ENCODE peak calls at places on chromosome 1, in eight cellular contexts. P is suprapubic skin, D is transverse colon, N is K562, E is H1, B is sigmoid colon, O is tibial nerve, A is stomach. W is an unnamed sample.

GRCh38 chr1:40141878-40142535 is 19.2 kb upstream of the RLF start:
- DNase-seq in P (no peak), E (no peak), B (no peak), A (no peak), N (no peak), O (no peak), D (no peak), W (no peak)

GRCh38 chr1:91997607-91998195 is 32.1 kb upstream of the EPHX4 start:
- DNase-seq in E (no peak), A (no peak), N (no peak), B (no peak), P (no peak), O (no peak), D (peak; percentile 21), W (no peak)

GRCh38 chr1:202571719-202572339 is 138.4 kb downstream of the SYT2 start:
- DNase-seq in E (no peak), B (no peak), A (no peak), D (no peak), N (peak; percentile 63), O (no peak), P (no peak), W (no peak)

GRCh38 chr1:160567858-160568682 is 11.2 kb downstream of the CD84 start:
- DNase-seq in N (no peak), A (no peak), E (no peak), O (no peak), D (peak; percentile 22), B (no peak), P (no peak), W (no peak)

GRCh38 chr1:160624464-160624863 is 22.4 kb downstream of the SLAMF1 start:
- DNase-seq in P (no peak), E (no peak), N (no peak), D (no peak), B (no peak), A (no peak), O (no peak), W (no peak)

GRCh38 chr1:223341111-223341510 is 22.9 kb downstream of the SUSD4 start:
- DNase-seq in P (no peak), A (peak; percentile 46), B (peak; percentile 82), E (no peak), D (no peak), O (no peak), N (no peak), W (no peak)

GRCh38 chr1:33725037-33725436 is 138.8 kb upstream of the HMGB4 start:
- DNase-seq in A (no peak), E (no peak), D (no peak), B (no peak), P (no peak), O (no peak), N (no peak), W (peak; percentile 88)

GRCh38 chr1:199490804-199491527 is 536.5 kb upstream of the NR5A2 start:
- DNase-seq in E (no peak), A (no peak), D (no peak), B (no peak), N (no peak), O (no peak), P (no peak), W (no peak)

GRCh38 chr1:53376041-53376461 is 48.2 kb upstream of the LRP8 start:
- DNase-seq in P (peak; percentile 51), E (no peak), N (no peak), O (no peak), D (no peak), A (peak; percentile 17), B (no peak), W (peak; percentile 81)

GRCh38 chr1:26832249-26832960 is 5.9 kb downstream of the ZDHHC18 start:
- DNase-seq in N (peak; percentile 14), P (no peak), B (no peak), D (no peak), A (no peak), E (no peak), O (no peak), W (no peak)

GRCh38 chr1:68160021-68160420 is 72.3 kb downstream of the WLS start:
- DNase-seq in P (no peak), N (no peak), E (no peak), B (no peak), O (no peak), A (no peak), D (no peak), W (no peak)

GRCh38 chr1:236608930-236609726 is 4.8 kb upstream of the HEATR1 start:
- DNase-seq in A (peak; percentile 42), E (no peak), P (no peak), B (peak; percentile 67), O (no peak), N (peak; percentile 55), D (peak; percentile 40), W (no peak)

GRCh38 chr1:85818371-85818770 is 110.1 kb upstream of the ZNHIT6 start:
- DNase-seq in P (no peak), D (no peak), A (no peak), E (no peak), B (no peak), N (no peak), O (no peak), W (no peak)

GRCh38 chr1:204684551-204685235 is 845 bp downstream of the LRRN2 start:
- DNase-seq in D (peak; percentile 32), O (no peak), B (peak; percentile 68), E (no peak), N (peak; percentile 58), P (no peak), A (no peak), W (no peak)

GRCh38 chr1:119000371-119001180 is 12.4 kb upstream of the TBX15 start:
- DNase-seq in P (no peak), N (no peak), D (no peak), B (peak; percentile 59), O (no peak), A (no peak), E (no peak), W (no peak)

GRCh38 chr1:172723251-172723650 is 64.3 kb downstream of the FASLG start:
- DNase-seq in E (no peak), N (no peak), B (no peak), P (no peak), D (no peak), O (no peak), A (no peak), W (no peak)

GRCh38 chr1:228000836-228001563 is 5.8 kb upstream of the WNT3A start:
- DNase-seq in O (no peak), E (no peak), P (no peak), B (peak; percentile 53), N (no peak), D (no peak), A (peak; percentile 11), W (no peak)

GRCh38 chr1:38028105-38028591 is 15.6 kb downstream of the UTP11 start:
- DNase-seq in E (no peak), P (no peak), A (no peak), D (no peak), N (no peak), O (no peak), B (no peak), W (no peak)
- TF ChIP-seq EP300 in E (no peak), P (no peak), A (no peak), D (no peak), N (no peak), O (no peak), B (no peak), W (no peak)

GRCh38 chr1:1268284-1268682 is 5.4 kb downstream of the UBE2J2 start:
- DNase-seq in D (no peak), O (no peak), B (no peak), N (no peak), E (no peak), P (no peak), A (no peak), W (no peak)

GRCh38 chr1:1264026-1264425 is 9.6 kb downstream of the UBE2J2 start:
- DNase-seq in P (no peak), B (no peak), N (no peak), O (no peak), E (no peak), D (no peak), A (no peak), W (no peak)

GRCh38 chr1:1270813-1271212 is 2.8 kb downstream of the UBE2J2 start:
- DNase-seq in E (no peak), N (no peak), B (no peak), A (no peak), P (no peak), O (no peak), D (no peak), W (no peak)

GRCh38 chr1:1264868-1265272 is 8.8 kb downstream of the UBE2J2 start:
- DNase-seq in D (no peak), O (no peak), P (no peak), N (peak; percentile 54), A (no peak), B (no peak), E (no peak), W (no peak)

DNA sequence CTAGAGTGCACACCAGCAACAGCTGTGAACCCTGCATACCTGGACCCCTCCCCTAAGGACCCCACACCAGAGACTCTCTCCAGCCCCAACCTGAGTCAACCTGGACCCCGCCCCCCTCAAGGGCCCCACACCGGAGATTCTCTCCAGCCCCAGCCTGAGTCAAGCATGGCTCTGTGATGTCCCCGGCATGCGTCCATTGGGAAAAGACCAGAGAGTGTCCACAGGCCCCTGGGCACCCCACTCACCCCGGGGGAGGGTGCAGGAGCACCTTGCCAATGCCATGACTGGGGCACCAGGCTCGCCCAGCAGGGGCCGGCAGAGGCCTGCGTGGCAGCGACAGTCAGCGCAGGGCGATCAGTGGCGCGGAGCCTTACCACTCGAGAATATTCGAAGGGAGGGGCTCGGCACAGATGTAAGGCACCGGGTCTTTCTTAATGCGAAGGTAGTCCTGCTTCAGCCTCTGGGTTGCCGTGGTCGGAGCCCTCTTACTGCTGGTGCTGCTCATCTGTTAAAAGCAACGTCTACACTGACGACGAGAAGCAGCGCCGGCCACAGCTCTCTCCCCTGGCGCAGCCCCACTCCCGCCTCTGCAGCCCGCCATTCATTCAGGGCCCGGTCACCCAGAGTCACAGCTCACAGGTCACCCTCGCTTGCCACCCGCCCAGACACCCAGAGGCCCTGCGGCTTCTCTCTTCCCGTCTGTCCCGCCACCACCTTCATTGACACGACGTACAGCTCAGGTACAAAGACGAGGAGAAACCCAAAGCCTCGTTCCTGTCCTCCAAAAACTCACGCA is 6.0 kb downstream of the UBE2J2 start:
- DNase-seq in A (no peak), N (no peak), D (no peak), E (no peak), B (no peak), O (no peak), P (no peak), W (no peak)
- H3K36me3 ChIP-seq in A (peaks cover 68% of the 10 kb centered on the region), N (peaks cover 86% of the 10 kb centered on the region), D (no peaks in the 10 kb centered on the region), E (peaks cover 26% of the 10 kb centered on the region), B (peaks cover 19% of the 10 kb centered on the region), O (peaks cover 64% of the 10 kb centered on the region), P (peaks cover 61% of the 10 kb centered on the region), W (peaks cover 33% of the 10 kb centered on the region)

GRCh38 chr1:174352117-174352516 is 95.6 kb upstream of the GPR52 start:
- DNase-seq in P (no peak), N (no peak), D (no peak), B (no peak), E (no peak), O (no peak), A (no peak), W (no peak)
- TF ChIP-seq EP300 in P (no peak), N (no peak), D (no peak), B (no peak), E (no peak), O (no peak), A (no peak), W (no peak)

DNA sequence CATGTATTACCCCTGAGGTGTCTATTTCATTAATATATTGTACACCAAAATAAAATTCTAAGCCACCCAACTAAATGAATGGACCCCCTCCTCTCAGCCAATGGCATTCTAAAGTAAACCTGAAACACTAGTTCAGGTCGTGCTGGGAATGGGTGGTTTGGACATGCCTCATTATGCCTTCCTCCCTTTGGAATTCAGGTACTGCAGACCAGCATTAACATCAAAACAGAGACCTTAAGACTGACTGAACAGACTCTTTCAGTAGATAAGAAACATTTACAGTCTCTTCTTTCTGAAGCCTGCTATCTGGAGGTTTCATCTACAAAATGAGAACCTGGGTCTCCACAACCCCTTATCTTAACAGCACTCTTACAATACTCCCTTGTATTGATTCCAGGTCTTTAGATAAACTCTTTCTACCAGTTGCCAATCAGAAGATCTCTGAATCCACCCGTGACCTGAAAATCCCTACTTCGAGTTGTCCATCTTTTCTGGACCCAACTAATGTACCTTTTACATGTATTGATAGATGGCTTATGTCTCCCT is 93.6 kb downstream of the PKN2 start:
- DNase-seq in D (no peak), A (no peak), B (no peak), P (no peak), O (no peak), E (peak; percentile 34), N (no peak), W (no peak)
- H3K36me3 ChIP-seq in D (no peaks in the 10 kb centered on the region), A (peaks cover 67% of the 10 kb centered on the region), B (peaks cover 12% of the 10 kb centered on the region), P (peaks cover 58% of the 10 kb centered on the region), O (peaks cover 66% of the 10 kb centered on the region), E (peaks cover 16% of the 10 kb centered on the region), N (peaks cover 69% of the 10 kb centered on the region), W (peaks cover 19% of the 10 kb centered on the region)

W was measured in esophagus muscularis mucosa.